ENCODE peak calls at places on chromosomes 4 and X, in six cellular contexts. X is stimulated activated CD8-positive, alpha-beta memory T cell treated with anti-CD3 and anti-CD28 coated beads, Interleukin-4, amount 100 ng/mL, for 4 hours; Q is astrocyte of the spinal cord; Y is iPS-NIHi11; F is left ventricle myocardium superior; D is fibroblast of the conjunctiva. I is an unnamed sample.

GRCh38 chr4:147683172-147683571 is 791 bp downstream of the PRMT9 start:
- DNase-seq in F (no peak), Y (peak), X (no peak), Q (peak), D (no peak), I (no peak)

GRCh38 chr4:121226362-121226761 is 62.2 kb upstream of the TNIP3 start:
- DNase-seq in Q (peak), Y (no peak), D (no peak), F (no peak), X (no peak), I (no peak)

GRCh38 chrX:1597345-1598020 is 6.1 kb downstream of the AKAP17A start:
- DNase-seq in Y (no peak), D (no peak), F (no peak), Q (no peak), X (no peak), I (no peak)

GRCh38 chrX:13077168-13077567 is 32.7 kb upstream of the FAM9C start:
- DNase-seq in X (no peak), Q (no peak), F (no peak), Y (no peak), D (no peak), I (no peak)

GRCh38 chr4:93731448-93731847 is 97.1 kb upstream of the ATOH1 start:
- DNase-seq in Q (no peak), Y (no peak), X (no peak), F (no peak), D (no peak), I (no peak)

GRCh38 chr4:2289311-2289954 is 27.5 kb upstream of the MXD4 start:
- DNase-seq in F (peak), X (no peak), Q (no peak), Y (no peak), D (no peak), I (no peak)

GRCh38 chr4:86720508-86721068 is 126.5 kb downstream of the PTPN13 start:
- DNase-seq in Y (no peak), Q (peak), X (no peak), F (no peak), D (no peak), I (peak)

GRCh38 chr4:184287697-184288255 is 70.1 kb upstream of the ENPP6 start:
- DNase-seq in D (peak), X (no peak), F (no peak), Q (peak), Y (peak), I (peak)

GRCh38 chr4:183602444-183603102 is 56.4 kb downstream of the RWDD4 start:
- DNase-seq in X (no peak), D (no peak), F (no peak), Y (no peak), Q (no peak), I (no peak)

GRCh38 chr4:65341557-65341956 is 328.7 kb downstream of the EPHA5 start:
- DNase-seq in D (no peak), Q (no peak), Y (no peak), F (no peak), X (no peak), I (no peak)

GRCh38 chrX:42714981-42715688 is 62.8 kb downstream of the PPP1R2C start:
- DNase-seq in X (peak), Q (peak), Y (peak), F (peak), D (no peak), I (peak)

GRCh38 chrX:107599371-107599970 is 28.8 kb upstream of the PRPS1 start:
- DNase-seq in Y (peak), F (no peak), Q (no peak), D (no peak), X (no peak), I (no peak)

GRCh38 chrX:86047174-86047991 is at the start of gene CHM:
- DNase-seq in Y (peak), X (peak), D (peak), F (peak), Q (peak), I (peak)

GRCh38 chr4:107247738-107248137 is 211.6 kb upstream of the DKK2 start:
- DNase-seq in D (no peak), Y (no peak), Q (peak), X (no peak), F (no peak), I (no peak)

GRCh38 chrX:22748093-22748999 is 251.4 kb upstream of the DDX53 start:
- DNase-seq in X (no peak), F (no peak), Y (peak), D (peak), Q (peak), I (no peak)

GRCh38 chr4:14916554-14917304 is 85.6 kb upstream of the CPEB2 start:
- DNase-seq in Q (no peak), X (no peak), D (no peak), F (no peak), Y (no peak), I (peak)

GRCh38 chrX:46750829-46751228 is 8.1 kb downstream of the SLC9A7 start:
- DNase-seq in Y (no peak), X (no peak), Q (no peak), F (no peak), D (no peak), I (no peak)

GRCh38 chr4:1959104-1959384 is 49.7 kb downstream of the NELFA start:
- DNase-seq in D (no peak), X (no peak), F (no peak), Q (no peak), Y (no peak), I (no peak)

GRCh38 chr4:182142146-182143085 is 100.8 kb upstream of the TENM3 start:
- DNase-seq in F (no peak), X (no peak), D (peak), Y (peak), Q (peak), I (no peak)

GRCh38 chrX:153944140-153944799 is at the start of gene RENBP:
- DNase-seq in D (no peak), F (peak), Q (no peak), X (no peak), Y (peak), I (no peak)

GRCh38 chrX:135892781-135893180 is 463 bp downstream of the CT45A10 start:
- DNase-seq in Y (no peak), F (no peak), Q (no peak), X (no peak), D (no peak), I (no peak)

GRCh38 chr4:113901994-113902787 is 77.3 kb downstream of the ARSJ start:
- DNase-seq in Q (no peak), Y (no peak), X (peak), D (no peak), F (no peak), I (no peak)

GRCh38 chr4:133146574-133147198 is 2.4 kb upstream of the PCDH10 start:
- DNase-seq in X (no peak), Y (peak), D (peak), F (peak), Q (peak), I (no peak)

GRCh38 chr4:117700111-117700892 is 334.0 kb upstream of the NDST3 start:
- DNase-seq in X (no peak), Y (peak), Q (no peak), F (no peak), D (no peak), I (no peak)

GRCh38 chrX:115957862-115958490 is 212.6 kb upstream of the AGTR2 start:
- DNase-seq in Y (no peak), Q (no peak), D (no peak), X (no peak), F (no peak), I (no peak)

GRCh38 chr4:11072999-11073398 is 355.7 kb downstream of the HS3ST1 start:
- DNase-seq in D (no peak), X (no peak), F (no peak), Q (no peak), Y (no peak), I (no peak)

GRCh38 chr4:2416564-2417195 is 1.8 kb downstream of the ZFYVE28 start:
- DNase-seq in D (no peak), Y (no peak), Q (peak), X (no peak), F (peak), I (no peak)

GRCh38 chr4:42644897-42645296 is 12.0 kb downstream of the ATP8A1 start:
- DNase-seq in F (no peak), X (no peak), Q (no peak), D (no peak), Y (no peak), I (no peak)

GRCh38 chr4:121711263-121712000 is 14.7 kb upstream of the ANXA5 start:
- DNase-seq in X (peak), D (peak), Y (peak), Q (peak), F (peak), I (peak)

GRCh38 chrX:112961981-112962380 is 121.3 kb upstream of the AMOT start:
- DNase-seq in F (no peak), Q (no peak), D (no peak), Y (no peak), X (no peak), I (no peak)

GRCh38 chr4:139241086-139241783 is 38.8 kb downstream of the MGARP start:
- DNase-seq in D (no peak), Y (peak), X (no peak), Q (no peak), F (no peak), I (no peak)

GRCh38 chrX:24902808-24903207 is 113.0 kb downstream of the ARX start:
- DNase-seq in X (no peak), Q (peak), F (no peak), D (peak), Y (no peak), I (no peak)

GRCh38 chr4:114383721-114384120 is 214.9 kb upstream of the UGT8 start:
- DNase-seq in X (no peak), D (peak), Q (peak), Y (no peak), F (no peak), I (peak)

GRCh38 chr4:132123870-132124623 is 1025.0 kb upstream of the PCDH10 start:
- DNase-seq in Q (peak), F (no peak), D (peak), X (no peak), Y (no peak), I (no peak)

I was measured in retinal pigment epithelial cell.